ENCODE peak calls at places on chromosomes 6 and 20, in five cellular contexts. Z is IMR-90; M is mesenchymal stem cell; J is EH; B is stimulated activated CD4-positive, alpha-beta T cell treated with anti-CD3 and anti-CD28 coated beads, Interleukin-1b, Interleukin-23, amount 100 ng/mL, for 48 hours. F is an unnamed sample.

GRCh38 chr20:43938932-43939761 is 24.5 kb downstream of the TOX2 start:
- DNase-seq in Z (peak), M (peak), J (peak), B (no peak), F (peak)

GRCh38 chr6:134117409-134117808 is 65.0 kb upstream of the SLC2A12 start:
- DNase-seq in Z (peak), B (no peak), J (peak), M (peak), F (no peak)

GRCh38 chr20:48760403-48760889 is 67.4 kb downstream of the PREX1 start:
- DNase-seq in Z (peak), M (no peak), B (peak), J (peak), F (peak)

GRCh38 chr6:93678841-93679454 is 259.6 kb upstream of the EPHA7 start:
- DNase-seq in Z (no peak), B (no peak), M (peak), J (no peak), F (no peak)

GRCh38 chr20:57237006-57237953 is 29.2 kb downstream of the BMP7 start:
- DNase-seq in Z (no peak), M (no peak), J (peak), B (no peak), F (no peak)

GRCh38 chr6:156948807-156949206 is 171.6 kb downstream of the ARID1B start:
- DNase-seq in J (peak), B (no peak), Z (peak), M (peak), F (peak)

GRCh38 chr6:35031611-35032529 is 109.3 kb downstream of the TCP11 start:
- DNase-seq in B (no peak), M (no peak), Z (no peak), J (no peak), F (no peak)

GRCh38 chr6:28137458-28138020 is 4.1 kb upstream of the ZKSCAN8 start:
- DNase-seq in B (peak), Z (peak), M (peak), J (peak), F (no peak)

GRCh38 chr20:2658414-2659354 is 5.3 kb downstream of the IDH3B start:
- DNase-seq in M (no peak), B (peak), J (no peak), Z (no peak), F (no peak)

GRCh38 chr20:17873410-17874270 is 95.0 kb downstream of the SNX5 start:
- DNase-seq in Z (peak), J (peak), B (no peak), M (peak), F (peak)

GRCh38 chr6:16305246-16305725 is 66.9 kb downstream of the GMPR start:
- DNase-seq in J (no peak), B (no peak), M (peak), Z (no peak), F (no peak)

GRCh38 chr6:43070028-43070632 is 6.0 kb upstream of the PTK7 start:
- DNase-seq in J (peak), M (peak), Z (peak), B (no peak), F (peak)

GRCh38 chr20:7302256-7302655 is 534.8 kb downstream of the BMP2 start:
- DNase-seq in M (no peak), Z (no peak), J (no peak), B (no peak), F (no peak)

GRCh38 chr6:30363459-30363858 is 18.5 kb downstream of the RPP21 start:
- DNase-seq in B (no peak), J (no peak), Z (no peak), M (no peak), F (no peak)

GRCh38 chr6:106631356-106631755 is 2.0 kb downstream of the QRSL1 start:
- DNase-seq in J (peak), M (no peak), Z (peak), B (no peak), F (no peak)

GRCh38 chr6:112232845-112233256 is 21.5 kb downstream of the LAMA4 start:
- DNase-seq in J (peak), M (peak), Z (peak), B (no peak), F (peak)

GRCh38 chr6:51678905-51679620 is 408.4 kb downstream of the PKHD1 start:
- DNase-seq in M (no peak), Z (no peak), J (no peak), B (no peak), F (no peak)

GRCh38 chr20:34829191-34829590 is 3.7 kb upstream of the NCOA6 start:
- DNase-seq in Z (no peak), J (no peak), M (no peak), B (no peak), F (no peak)

GRCh38 chr6:39527792-39528564 is 197.2 kb downstream of the KIF6 start:
- DNase-seq in Z (no peak), J (no peak), B (no peak), M (no peak), F (no peak)

GRCh38 chr6:53375851-53376250 is 27.1 kb upstream of the ELOVL5 start:
- DNase-seq in B (no peak), J (peak), Z (no peak), M (peak), F (peak)

GRCh38 chr20:19495905-19496703 is 262.0 kb upstream of the RIN2 start:
- DNase-seq in M (no peak), B (no peak), J (peak), Z (no peak), F (no peak)

GRCh38 chr6:136599324-136600011 is 49.2 kb upstream of the MAP7 start:
- DNase-seq in J (no peak), B (no peak), Z (peak), M (no peak), F (no peak)

GRCh38 chr6:113819169-113819830 is 37.8 kb upstream of the MARCKS start:
- DNase-seq in J (no peak), B (no peak), Z (no peak), M (no peak), F (no peak)

GRCh38 chr6:154429711-154430110 is 73.1 kb upstream of the IPCEF1 start:
- DNase-seq in J (no peak), M (no peak), B (no peak), Z (no peak), F (no peak)

F was measured in fibroblast of villous mesenchyme.